ENCODE peak calls at places on chromosome 19, in six cellular contexts. B is CD8-positive, alpha-beta memory T cell; D is lower lobe of right lung; N is tibial artery; X is breast epithelium; Q is CD4-positive, alpha-beta T cell. U is an unnamed sample.

GRCh38 chr19:55310498-55310897 is 14.6 kb downstream of the TMEM150B start:
- DNase-seq in D (no peak), N (no peak), B (no peak), X (no peak), Q (no peak), U (no peak)

GRCh38 chr19:57620673-57621348 is 6.8 kb downstream of the ZNF134 start:
- DNase-seq in B (no peak), N (no peak), Q (no peak), X (no peak), D (no peak), U (no peak)

GRCh38 chr19:2813235-2814160 is 6.2 kb upstream of the ZNF554 start:
- DNase-seq in Q (no peak), X (peak; percentile 41), B (no peak), N (no peak), D (no peak), U (no peak)

GRCh38 chr19:29450306-29450705 is 75.5 kb upstream of the VSTM2B start:
- DNase-seq in N (no peak), X (no peak), Q (no peak), D (no peak), B (no peak), U (no peak)

GRCh38 chr19:1566392-1567115 is 1.6 kb downstream of the MEX3D start:
- DNase-seq in Q (no peak), D (peak; percentile 76), X (peak; percentile 72), N (peak; percentile 68), B (no peak), U (peak; percentile 67)

GRCh38 chr19:40962460-40962961 is 28.6 kb upstream of the CYP2B6 start:
- DNase-seq in B (no peak), D (no peak), Q (no peak), X (no peak), N (no peak), U (no peak)

GRCh38 chr19:44051654-44052402 is at the start of gene ZNF223:
- DNase-seq in N (peak; percentile 96), X (peak; percentile 96), D (peak; percentile 95), Q (peak; percentile 64), B (peak; percentile 23), U (peak; percentile 97)

GRCh38 chr19:53868892-53869804 is 1.5 kb downstream of the MYADM start:
- DNase-seq in D (peak; percentile 94), N (peak; percentile 87), X (peak; percentile 91), B (peak; percentile 90), Q (peak; percentile 77), U (no peak)

GRCh38 chr19:17385878-17386611 is 8.0 kb downstream of the CCDC194 start:
- DNase-seq in N (peak; percentile 45), B (peak; percentile 40), D (peak; percentile 79), X (no peak), Q (peak; percentile 56), U (no peak)

GRCh38 chr19:10685210-10685609 is 16.0 kb upstream of the QTRT1 start:
- DNase-seq in N (no peak), Q (no peak), D (no peak), X (no peak), B (no peak), U (peak; percentile 8)

GRCh38 chr19:21697698-21698097 is 69.7 kb downstream of the ZNF100 start:
- DNase-seq in B (no peak), N (no peak), D (no peak), Q (no peak), X (no peak), U (no peak)

GRCh38 chr19:597406-598315 is 8.0 kb downstream of the HCN2 start:
- DNase-seq in Q (no peak), X (no peak), N (no peak), D (no peak), B (no peak), U (no peak)

GRCh38 chr19:39996218-39996810 is 546 bp upstream of the ZNF546 start:
- DNase-seq in D (no peak), Q (no peak), N (no peak), X (no peak), B (peak; percentile 26), U (no peak)

GRCh38 chr19:17469092-17469370 is 1.3 kb upstream of the SLC27A1 start:
- DNase-seq in Q (peak; percentile 14), N (no peak), B (no peak), D (no peak), X (no peak), U (no peak)

GRCh38 chr19:41753159-41753558 is 2.2 kb upstream of the CEACAM6 start:
- DNase-seq in X (peak; percentile 44), D (peak; percentile 87), N (peak; percentile 28), B (peak; percentile 56), Q (peak; percentile 73), U (no peak)

GRCh38 chr19:42274065-42274682 is 5.1 kb downstream of the CIC start:
- DNase-seq in D (peak; percentile 42), B (no peak), Q (no peak), X (no peak), N (no peak), U (no peak)

DNA sequence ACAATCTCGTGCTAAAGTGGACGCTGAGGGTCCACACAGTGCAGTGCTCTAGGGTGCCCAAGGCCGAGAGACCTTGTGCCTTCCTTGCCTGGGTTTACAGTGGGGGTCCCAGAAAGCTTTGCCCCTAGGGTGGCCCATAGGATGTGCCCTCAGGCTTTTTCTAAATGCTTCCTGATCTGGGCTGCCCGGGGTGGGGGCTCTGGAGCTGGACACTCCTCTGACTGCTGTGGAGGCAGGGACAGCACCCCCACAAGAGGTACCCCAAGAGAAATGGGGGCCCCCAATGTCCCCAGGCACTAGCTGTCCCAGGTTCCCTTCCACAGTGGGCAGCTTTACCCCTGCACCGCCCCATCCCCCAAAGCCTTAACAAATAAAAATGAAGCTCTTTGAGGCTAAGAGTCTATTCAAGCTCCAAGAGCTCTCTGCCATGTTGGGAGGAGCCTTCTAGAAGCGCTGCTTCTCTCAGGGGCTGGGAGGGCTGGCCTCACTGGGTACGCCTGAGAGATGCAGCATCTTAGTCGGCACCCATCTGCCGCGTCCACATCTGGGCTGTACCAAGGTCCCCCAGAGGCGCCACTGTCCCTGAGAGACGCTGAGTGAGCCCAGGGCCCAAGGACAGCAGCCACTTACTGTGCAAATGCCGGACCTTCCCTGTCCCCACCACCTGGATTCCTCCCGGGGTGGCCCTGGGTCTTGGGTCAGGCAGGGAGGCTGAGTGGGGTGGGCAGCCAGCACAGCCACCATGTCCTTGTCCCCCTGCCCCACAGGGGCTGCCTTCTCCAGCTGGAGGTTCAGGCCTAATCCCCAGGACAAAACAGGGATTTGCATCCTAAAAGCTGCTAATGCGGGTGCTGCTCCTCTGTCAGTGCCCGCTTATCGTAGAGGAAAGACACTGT is 27.4 kb downstream of the CEBPA start:
- DNase-seq in X (no peak), N (no peak), Q (no peak), D (no peak), B (no peak), U (no peak)
- H3K27ac ChIP-seq in X (no peak overlapping the region), N (no peak overlapping the region), Q (no peak overlapping the region), D (peak overlapping the region; percentile 67), B (no peak overlapping the region), U (no peak overlapping the region)

DNA sequence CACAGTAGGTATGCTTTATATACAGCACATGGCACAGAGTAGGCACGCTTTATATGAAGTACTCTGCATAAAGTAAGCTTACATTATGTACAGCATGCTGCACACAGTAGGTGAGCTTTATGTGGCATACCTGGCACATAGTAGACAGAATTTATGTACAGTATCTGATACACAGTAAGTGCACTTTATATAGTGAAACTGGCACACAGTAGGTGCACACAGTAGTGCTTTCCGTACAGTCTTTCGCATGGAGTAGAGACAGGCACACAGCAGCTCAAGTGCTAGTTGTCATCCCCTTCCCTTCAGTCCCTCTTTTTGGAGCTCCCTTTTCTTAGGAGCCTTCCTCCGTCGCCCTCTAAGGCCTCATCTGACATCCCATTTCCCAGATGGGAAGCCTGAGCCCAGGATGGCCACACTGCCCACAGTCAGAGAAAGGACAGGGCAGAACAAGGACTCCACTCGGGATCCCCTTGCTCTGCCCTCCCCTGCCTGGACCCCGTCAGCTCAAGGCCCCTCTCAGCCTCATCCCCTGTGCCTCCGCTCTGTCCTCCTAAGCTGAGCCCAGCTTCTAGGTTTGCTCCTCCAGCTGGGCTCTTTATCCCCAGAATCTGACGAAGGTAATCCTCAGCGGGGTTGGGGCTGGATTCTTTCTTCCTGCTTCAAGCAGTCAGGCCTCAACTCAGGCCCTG is 852 bp upstream of the CYP4F12 start:
- DNase-seq in N (no peak), X (no peak), D (no peak), Q (no peak), B (no peak), U (no peak)
- H3K27ac ChIP-seq in N (no peak overlapping the region), X (no peak overlapping the region), D (peak overlapping the region; percentile 62), Q (no peak overlapping the region), B (no peak overlapping the region), U (no peak overlapping the region)

GRCh38 chr19:7931221-7932061 is 5.5 kb upstream of the CTXN1 start:
- DNase-seq in X (no peak), B (no peak), D (peak; percentile 43), N (no peak), Q (no peak), U (no peak)

GRCh38 chr19:7932930-7933300 is 7.0 kb upstream of the CTXN1 start:
- DNase-seq in B (no peak), D (no peak), Q (no peak), X (no peak), N (no peak), U (no peak)

GRCh38 chr19:7932276-7932929 is 6.5 kb upstream of the CTXN1 start:
- DNase-seq in N (no peak), B (no peak), X (no peak), Q (no peak), D (no peak), U (no peak)

GRCh38 chr19:7928741-7929701 is 3.1 kb upstream of the CTXN1 start:
- DNase-seq in B (peak; percentile 75), X (peak; percentile 81), N (peak; percentile 80), Q (peak; percentile 61), D (peak; percentile 61), U (no peak)

GRCh38 chr19:7930765-7931164 is 4.8 kb upstream of the CTXN1 start:
- DNase-seq in Q (no peak), X (no peak), B (no peak), N (no peak), D (no peak), U (no peak)
- H3K27ac ChIP-seq in Q (no peak overlapping the region), X (peak overlapping the region; percentile 97), B (no peak overlapping the region), N (peak overlapping the region; percentile 96), D (no peak overlapping the region), U (peak overlapping the region; percentile 70)

GRCh38 chr19:47623151-47623920 is 14.4 kb downstream of the BICRA start:
- DNase-seq in X (no peak), Q (no peak), D (no peak), N (no peak), B (no peak), U (no peak)

GRCh38 chr19:47626238-47626637 is 17.3 kb downstream of the BICRA start:
- DNase-seq in Q (no peak), B (no peak), N (no peak), X (no peak), D (no peak), U (no peak)

GRCh38 chr19:47619763-47620162 is 10.8 kb downstream of the BICRA start:
- DNase-seq in N (no peak), B (no peak), D (no peak), Q (no peak), X (no peak), U (no peak)

GRCh38 chr19:47625650-47626049 is 16.7 kb downstream of the BICRA start:
- DNase-seq in Q (no peak), D (no peak), N (no peak), B (no peak), X (no peak), U (no peak)

DNA sequence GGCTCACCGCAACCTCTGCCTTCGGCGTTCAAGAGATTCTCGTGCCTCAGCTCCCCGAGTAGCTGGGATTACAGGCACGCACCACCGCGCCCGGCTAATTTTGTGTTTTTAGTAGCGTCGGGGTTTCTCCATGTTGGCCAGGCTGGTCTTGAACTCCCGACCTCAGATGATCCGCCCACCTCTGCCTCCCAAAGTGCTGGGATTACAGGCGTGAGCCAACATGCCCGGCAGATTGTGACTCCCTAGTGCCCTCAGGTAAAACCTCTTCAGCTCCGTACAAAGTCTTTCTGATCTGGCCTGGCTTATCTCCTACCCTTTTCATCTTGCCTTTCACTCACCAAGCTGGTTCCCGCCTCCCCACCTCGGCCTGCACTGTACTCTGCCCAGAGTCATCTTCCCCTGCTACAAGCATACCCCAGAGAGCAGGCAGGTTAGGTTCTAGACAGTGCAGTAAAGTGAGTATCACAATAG is 15.0 kb downstream of the BICRA start:
- DNase-seq in X (no peak), B (no peak), Q (no peak), N (no peak), D (no peak), U (no peak)
- H3K27ac ChIP-seq in X (no peak overlapping the region), B (no peak overlapping the region), Q (no peak overlapping the region), N (no peak overlapping the region), D (no peak overlapping the region), U (no peak overlapping the region)